ENCODE peak calls at places on chromosomes 11 and 22, in seven cellular contexts. C, E, O, F, I, J and R are unnamed samples.

GRCh38 chr11:16511109-16511806 is 154.9 kb upstream of the SOX6 start:
- DNase-seq in C (no peak), F (peak; percentile 3), O (no peak), E (no peak), I (no peak), J (no peak), R (no peak)

GRCh38 chr11:116791002-116791812 is 472 bp downstream of the APOA5 start:
- DNase-seq in I (peak; percentile 79), C (peak; percentile 94), J (peak; percentile 87), O (peak; percentile 70), F (peak; percentile 77), E (peak; percentile 83), R (peak; percentile 74)

GRCh38 chr22:26170112-26170492 is 840 bp downstream of the SEZ6L start:
- DNase-seq in O (no peak), F (no peak), C (peak; percentile 27), E (no peak), I (no peak), J (no peak), R (no peak)

GRCh38 chr11:70582886-70583641 is 184.7 kb downstream of the CTTN start:
- DNase-seq in I (no peak), E (no peak), J (no peak), C (no peak), F (no peak), O (no peak), R (no peak)

GRCh38 chr11:7969756-7970646 is 4.8 kb upstream of the NLRP10 start:
- DNase-seq in J (no peak), E (no peak), O (no peak), I (no peak), F (no peak), C (peak; percentile 64), R (no peak)

GRCh38 chr22:39601180-39601535 is 30.6 kb downstream of the CACNA1I start:
- DNase-seq in F (no peak), C (no peak), E (no peak), J (no peak), O (no peak), I (no peak), R (no peak)

GRCh38 chr11:62015615-62016014 is 48.2 kb upstream of the FTH1 start:
- DNase-seq in F (no peak), E (no peak), I (no peak), C (no peak), O (no peak), J (no peak), R (no peak)

GRCh38 chr11:121071456-121072236 is 29.4 kb upstream of the TECTA start:
- DNase-seq in O (no peak), I (no peak), E (no peak), J (no peak), F (no peak), C (peak; percentile 56), R (no peak)

GRCh38 chr11:110431212-110432073 is 1.7 kb downstream of the FDX1 start:
- DNase-seq in I (no peak), C (no peak), F (peak; percentile 30), O (no peak), J (no peak), E (no peak), R (no peak)

DNA sequence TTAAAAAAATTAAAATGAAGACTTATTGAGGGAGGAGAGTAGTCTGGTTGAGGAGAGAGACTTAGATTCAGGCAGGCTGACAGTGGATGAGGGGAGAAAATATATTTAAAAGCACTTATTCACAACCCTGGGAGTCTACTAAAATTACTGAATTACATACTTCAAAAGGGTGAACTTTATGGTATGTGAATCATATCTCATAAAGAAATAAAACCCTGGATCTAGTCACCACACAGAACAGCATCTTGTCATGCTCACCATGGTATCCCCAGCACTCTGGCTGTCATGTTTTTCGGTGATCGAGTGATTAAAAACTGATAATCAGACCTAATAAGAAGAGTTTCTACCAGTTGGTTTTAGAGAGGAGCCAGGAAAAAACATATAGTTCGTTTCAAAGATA is 11.0 kb downstream of the TEAD1 start:
- DNase-seq in O (no peak), F (no peak), J (no peak), I (no peak), C (no peak), E (no peak), R (no peak)
- H3K4me1 ChIP-seq in O (no peaks in the 10 kb centered on the region), F (peaks cover 40% of the 10 kb centered on the region), J (peaks cover 4% of the 10 kb centered on the region), I (peaks cover 75% of the 10 kb centered on the region), C (peaks cover 88% of the 10 kb centered on the region), E (no peaks in the 10 kb centered on the region), R (peaks cover 78% of the 10 kb centered on the region)

DNA sequence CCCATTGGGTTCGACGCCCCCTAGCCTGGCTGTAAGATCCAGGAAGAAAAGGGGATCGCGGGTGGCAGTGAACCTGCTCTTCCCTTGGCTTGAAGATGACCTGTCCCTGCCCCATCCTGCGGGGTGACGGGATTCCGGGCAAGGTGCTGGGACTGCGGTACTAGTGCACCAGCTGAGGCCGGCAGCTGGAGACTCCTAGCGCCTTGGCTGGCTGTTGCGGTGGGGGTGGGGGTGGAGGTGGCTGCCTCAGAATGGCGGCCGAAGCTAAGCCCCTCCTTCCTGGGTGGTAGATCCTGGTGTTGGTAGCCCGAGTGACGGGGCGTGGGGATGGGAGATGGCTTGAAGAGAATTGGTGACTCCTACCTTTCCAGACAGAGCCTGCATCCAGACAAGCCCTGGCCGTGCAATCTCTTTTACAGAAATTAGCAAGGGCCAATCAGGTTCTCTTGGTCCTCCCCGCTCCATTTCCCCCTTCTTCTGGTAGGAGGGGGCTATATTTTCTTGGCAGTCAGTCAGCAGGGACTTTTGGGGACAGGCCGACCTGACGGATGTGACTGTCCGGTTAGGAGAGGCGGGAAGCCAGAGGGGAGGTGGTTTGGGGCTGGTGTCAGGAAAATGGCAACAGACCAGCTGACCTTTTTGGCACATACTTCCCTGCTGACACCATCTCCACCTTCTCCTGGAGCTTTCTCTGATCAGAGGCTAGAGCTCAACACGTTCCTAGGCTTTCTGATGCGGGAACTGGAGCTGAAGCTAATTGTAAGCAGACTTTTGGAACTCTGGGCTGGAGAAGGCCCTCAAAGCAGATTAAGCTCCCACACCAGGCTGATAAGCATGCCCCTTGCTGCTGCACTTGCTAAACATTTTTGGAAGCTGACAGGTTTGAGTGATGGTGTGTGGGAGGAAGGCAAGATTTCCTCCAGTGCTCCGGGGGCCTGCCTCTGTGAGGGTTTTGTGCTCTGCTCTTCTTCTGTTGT is 2.0 kb downstream of the NAV2 start:
- DNase-seq in I (peak; percentile 81), C (peak; percentile 65), O (no peak), F (peak; percentile 47), E (peak; percentile 68), J (peak; percentile 92), R (peak; percentile 71)
- H3K27ac ChIP-seq in I (peak overlapping the region; percentile 25), C (no peak overlapping the region), O (no peak overlapping the region), F (no peak overlapping the region), E (peak overlapping the region; percentile 92), J (peak overlapping the region; percentile 98), R (peak overlapping the region; percentile 95)

DNA sequence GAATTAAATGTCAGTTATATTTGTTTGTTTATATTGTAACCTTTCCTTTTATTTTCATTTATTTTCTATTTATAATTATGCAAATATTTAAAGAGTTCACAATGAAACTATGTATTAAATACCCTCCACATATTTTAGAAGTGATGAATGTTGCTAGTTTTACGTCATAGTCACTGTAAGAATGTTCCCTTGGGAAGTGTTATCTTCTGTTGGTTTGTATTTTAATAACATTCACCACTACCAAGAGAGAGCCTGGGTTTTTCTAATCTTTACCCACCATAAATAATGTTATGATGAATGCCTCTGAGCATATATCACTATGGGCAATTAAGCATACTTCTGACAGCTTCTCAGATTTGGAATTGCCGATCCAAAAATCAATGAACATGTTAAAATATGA is 80.7 kb downstream of the GGT1 start:
- DNase-seq in J (no peak), O (no peak), F (peak; percentile 94), I (no peak), E (no peak), C (no peak), R (no peak)
- H3K4me1 ChIP-seq in J (no peaks in the 10 kb centered on the region), O (no peaks in the 10 kb centered on the region), F (no peaks in the 10 kb centered on the region), I (peaks cover 11% of the 10 kb centered on the region), E (peaks cover 2% of the 10 kb centered on the region), C (peaks cover 38% of the 10 kb centered on the region), R (no peaks in the 10 kb centered on the region)

DNA sequence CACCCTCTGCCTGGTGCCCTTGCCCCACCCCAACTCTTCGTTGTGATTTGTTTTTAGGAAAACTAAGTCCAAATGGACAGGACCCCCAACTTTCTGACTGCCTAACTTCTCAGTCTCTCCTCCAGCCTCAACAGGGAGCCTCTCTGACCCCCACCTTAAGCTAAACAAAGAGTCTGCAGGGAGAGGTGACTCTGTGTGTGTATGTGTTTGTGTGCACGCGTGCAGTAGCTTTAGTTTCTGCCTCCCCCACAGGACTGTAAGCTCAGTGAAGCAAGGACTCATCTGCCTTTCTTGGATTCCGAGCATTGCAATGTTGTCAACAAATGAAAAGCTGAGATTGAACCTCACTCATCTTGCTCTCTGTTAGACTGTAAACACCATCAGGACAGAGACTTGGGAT is 7.9 kb downstream of the SNAP29 start:
- DNase-seq in C (no peak), I (no peak), F (no peak), J (no peak), O (no peak), E (no peak), R (no peak)
- H3K27ac ChIP-seq in C (no peak overlapping the region), I (peak overlapping the region; percentile 80), F (peak overlapping the region; percentile 89), J (peak overlapping the region; percentile 61), O (no peak overlapping the region), E (peak overlapping the region; percentile 83), R (peak overlapping the region; percentile 77)

DNA sequence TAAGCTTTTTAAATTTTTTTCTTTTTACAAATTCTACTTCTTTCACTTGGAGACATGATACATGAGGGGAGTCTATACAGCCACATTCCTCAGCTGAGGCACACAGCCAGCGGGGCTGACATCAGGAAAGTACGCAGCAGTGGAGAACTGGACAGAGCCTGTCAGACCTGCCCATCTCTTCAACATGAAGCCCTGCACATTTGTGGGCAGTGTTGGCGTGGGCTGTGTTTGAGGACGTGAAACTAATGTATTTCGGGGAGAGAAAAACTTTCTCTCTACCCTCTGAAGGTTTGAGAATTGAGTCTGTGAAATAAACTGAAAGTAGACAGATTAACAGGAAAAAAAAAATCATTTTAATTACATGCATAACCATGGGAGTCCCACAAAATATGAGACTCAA is 84.8 kb upstream of the HTATIP2 start:
- DNase-seq in O (no peak), C (no peak), F (peak; percentile 5), I (no peak), J (no peak), E (no peak), R (no peak)
- H3K4me1 ChIP-seq in O (no peaks in the 10 kb centered on the region), C (no peaks in the 10 kb centered on the region), F (peaks cover 13% of the 10 kb centered on the region), I (no peaks in the 10 kb centered on the region), J (no peaks in the 10 kb centered on the region), E (no peaks in the 10 kb centered on the region), R (no peaks in the 10 kb centered on the region)

GRCh38 chr11:125337836-125338235 is 158.2 kb downstream of the FEZ1 start:
- DNase-seq in C (no peak), J (no peak), E (no peak), F (peak; percentile 22), O (no peak), I (peak; percentile 34), R (no peak)
- H3K27ac ChIP-seq in C (no peak overlapping the region), J (no peak overlapping the region), E (peak overlapping the region; percentile 69), F (no peak overlapping the region), O (no peak overlapping the region), I (peak overlapping the region; percentile 70), R (peak overlapping the region; percentile 68)

DNA sequence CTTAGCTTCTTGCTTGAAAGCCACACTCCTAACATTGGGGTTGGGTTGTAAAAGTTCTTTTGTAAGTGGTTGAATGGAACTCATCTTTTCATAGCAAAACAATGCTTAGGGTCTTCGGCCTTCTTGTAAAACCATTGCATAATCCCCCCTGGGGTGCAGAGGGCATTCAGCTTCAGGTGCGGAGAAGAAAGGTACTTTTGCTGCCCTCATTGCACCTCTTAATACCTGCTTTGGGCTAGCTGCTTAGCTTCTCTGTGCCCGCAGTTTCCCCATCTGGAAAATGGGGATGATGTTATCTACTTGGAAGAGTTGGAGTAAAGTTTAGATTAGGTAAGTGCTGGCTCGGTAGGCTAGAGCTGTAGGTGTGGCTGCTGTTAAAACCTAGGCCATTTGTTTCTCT is 10.1 kb downstream of the TEAD1 start:
- DNase-seq in I (no peak), E (no peak), C (peak; percentile 63), F (no peak), O (no peak), J (no peak), R (no peak)
- H3K4me1 ChIP-seq in I (peaks cover 79% of the 10 kb centered on the region), E (peaks cover 3% of the 10 kb centered on the region), C (peaks cover 91% of the 10 kb centered on the region), F (peaks cover 43% of the 10 kb centered on the region), O (no peaks in the 10 kb centered on the region), J (peaks cover 7% of the 10 kb centered on the region), R (peaks cover 81% of the 10 kb centered on the region)